ENCODE peak calls at places on chromosomes 13 and 19, in eight cellular contexts. X is IMR-90, W is thoracic aorta, M is esophagus squamous epithelium, E is cardiac muscle cell, N is GM23338, P is tibial nerve, R is psoas muscle. H is an unnamed sample. For H3K4me1, the result is how much of the 10 kb centered on the place peaks cover.

GRCh38 chr13:100392709-100393630 is 195.6 kb downstream of the GGACT start:
- DNase-seq in X (peak), W (peak), M (peak), E (peak), N (peak), P (peak), R (peak), H (no peak)

GRCh38 chr19:30336290-30336689 is 35.9 kb upstream of the ZNF536 start:
- DNase-seq in X (no peak), W (no peak), M (no peak), E (no peak), N (no peak), P (no peak), R (no peak), H (no peak)

GRCh38 chr19:29559743-29560142 is 33.9 kb downstream of the VSTM2B start:
- DNase-seq in X (no peak), W (no peak), M (no peak), E (no peak), N (no peak), P (no peak), R (no peak), H (no peak)

GRCh38 chr13:97074618-97075017 is 80.3 kb upstream of the OXGR1 start:
- DNase-seq in X (no peak), W (no peak), M (no peak), E (no peak), N (no peak), P (no peak), R (no peak), H (no peak)

GRCh38 chr13:99314640-99315176 is 7.5 kb upstream of the GPR183 start:
- DNase-seq in X (peak), W (no peak), M (no peak), E (peak), N (no peak), P (no peak), R (no peak), H (no peak)

GRCh38 chr19:42114412-42114811 is 17.8 kb downstream of the POU2F2 start:
- DNase-seq in X (no peak), W (no peak), M (no peak), E (no peak), N (peak), P (no peak), R (no peak), H (peak)

GRCh38 chr13:70218618-70219017 is 110.4 kb upstream of the KLHL1 start:
- DNase-seq in X (no peak), W (no peak), M (no peak), E (no peak), N (no peak), P (no peak), R (no peak), H (no peak)

GRCh38 chr13:100848304-100848703 is 173.7 kb upstream of the TMTC4 start:
- DNase-seq in X (no peak), W (no peak), M (no peak), E (no peak), N (peak), P (no peak), R (no peak), H (no peak)

GRCh38 chr19:13117772-13118423 is at the start of gene NACC1:
- DNase-seq in X (peak), W (peak), M (no peak), E (peak), N (peak), P (peak), R (peak), H (peak)

GRCh38 chr13:107834268-107834667 is 381.1 kb downstream of the LIG4 start:
- DNase-seq in X (peak), W (no peak), M (no peak), E (peak), N (no peak), P (no peak), R (no peak), H (no peak)

GRCh38 chr13:108200781-108201398 is 14.4 kb downstream of the LIG4 start:
- DNase-seq in X (peak), W (no peak), M (no peak), E (no peak), N (no peak), P (no peak), R (no peak), H (no peak)

GRCh38 chr19:53870485-53870844 is 2.8 kb downstream of the MYADM start:
- DNase-seq in X (no peak), W (no peak), M (no peak), E (no peak), N (no peak), P (no peak), R (no peak), H (no peak)

GRCh38 chr13:49214917-49215376 is 5.2 kb upstream of the MLNR start:
- DNase-seq in X (peak), W (no peak), M (no peak), E (peak), N (peak), P (peak), R (peak), H (no peak)

GRCh38 chr13:106756446-106756845 is 188.5 kb upstream of the ARGLU1 start:
- DNase-seq in X (no peak), W (no peak), M (no peak), E (no peak), N (no peak), P (no peak), R (no peak), H (no peak)

GRCh38 chr13:63497601-63498000 is 2082.0 kb upstream of the PCDH20 start:
- DNase-seq in X (peak), W (no peak), M (no peak), E (peak), N (no peak), P (no peak), R (no peak), H (no peak)

GRCh38 chr13:29436291-29436690 is 159.2 kb downstream of the SLC7A1 start:
- DNase-seq in X (peak), W (no peak), M (no peak), E (peak), N (no peak), P (no peak), R (no peak), H (no peak)

GRCh38 chr19:6092329-6093286 is 17.7 kb downstream of the RFX2 start:
- DNase-seq in X (peak), W (peak), M (no peak), E (peak), N (peak), P (peak), R (peak), H (peak)

GRCh38 chr19:34428549-34429285 is 536 bp downstream of the UBA2 start:
- DNase-seq in X (peak), W (no peak), M (no peak), E (peak), N (peak), P (peak), R (peak), H (no peak)

GRCh38 chr13:99977912-99978780 is 3.4 kb upstream of the ZIC2 start:
- DNase-seq in X (no peak), W (no peak), M (no peak), E (no peak), N (peak), P (no peak), R (no peak), H (no peak)

GRCh38 chr13:104253063-104253680 is 1187.0 kb upstream of the SLC10A2 start:
- DNase-seq in X (no peak), W (no peak), M (no peak), E (peak), N (peak), P (no peak), R (no peak), H (no peak)

GRCh38 chr19:14347999-14348889 is 33.0 kb upstream of the ADGRE5 start:
- DNase-seq in X (no peak), W (no peak), M (no peak), E (peak), N (peak), P (peak), R (peak), H (peak)

GRCh38 chr13:105798541-105798940 is 736.9 kb downstream of the EFNB2 start:
- DNase-seq in X (no peak), W (no peak), M (no peak), E (no peak), N (no peak), P (no peak), R (no peak), H (no peak)

GRCh38 chr13:40985596-40986327 is 33.4 kb downstream of the ELF1 start:
- DNase-seq in X (no peak), W (no peak), M (no peak), E (no peak), N (no peak), P (no peak), R (no peak), H (no peak)

GRCh38 chr13:73278186-73278585 is 219.4 kb downstream of the KLF5 start:
- DNase-seq in X (no peak), W (no peak), M (no peak), E (no peak), N (no peak), P (no peak), R (no peak), H (no peak)

GRCh38 chr19:18473706-18474087 is 35.8 kb upstream of the ISYNA1 start:
- DNase-seq in X (no peak), W (no peak), M (no peak), E (no peak), N (no peak), P (no peak), R (no peak), H (no peak)

GRCh38 chr19:18475762-18476331 is 37.9 kb upstream of the ISYNA1 start:
- DNase-seq in X (no peak), W (no peak), M (no peak), E (no peak), N (no peak), P (no peak), R (no peak), H (no peak)

GRCh38 chr19:18473003-18473705 is 35.2 kb upstream of the ISYNA1 start:
- DNase-seq in X (peak), W (no peak), M (no peak), E (no peak), N (no peak), P (no peak), R (no peak), H (no peak)

GRCh38 chr19:18475004-18475453 is 37.1 kb upstream of the ISYNA1 start:
- DNase-seq in X (no peak), W (no peak), M (no peak), E (no peak), N (no peak), P (no peak), R (no peak), H (no peak)

GRCh38 chr19:18474366-18474887 is 36.5 kb upstream of the ISYNA1 start:
- DNase-seq in X (no peak), W (no peak), M (no peak), E (no peak), N (no peak), P (no peak), R (no peak), H (no peak)
- H3K4me1 ChIP-seq in X (under half), W (under half), M (under half), E (under half), N (under half), P (half or more), R (half or more), H (under half)

GRCh38 chr19:3785938-3786824 is at the start of gene MATK:
- DNase-seq in X (no peak), W (no peak), M (no peak), E (no peak), N (peak), P (no peak), R (no peak), H (no peak)
- H3K4me3 ChIP-seq in X (no peak), W (peak), M (peak), E (peak), N (peak), P (peak), R (peak), H (no peak)

GRCh38 chr19:55680339-55681130 is 5.5 kb downstream of the EPN1 start:
- DNase-seq in X (no peak), W (no peak), M (no peak), E (no peak), N (no peak), P (no peak), R (no peak), H (peak)
- H3K4me1 ChIP-seq in X (under half), W (under half), M (under half), E (under half), N (under half), P (half or more), R (under half), H (under half)

DNA sequence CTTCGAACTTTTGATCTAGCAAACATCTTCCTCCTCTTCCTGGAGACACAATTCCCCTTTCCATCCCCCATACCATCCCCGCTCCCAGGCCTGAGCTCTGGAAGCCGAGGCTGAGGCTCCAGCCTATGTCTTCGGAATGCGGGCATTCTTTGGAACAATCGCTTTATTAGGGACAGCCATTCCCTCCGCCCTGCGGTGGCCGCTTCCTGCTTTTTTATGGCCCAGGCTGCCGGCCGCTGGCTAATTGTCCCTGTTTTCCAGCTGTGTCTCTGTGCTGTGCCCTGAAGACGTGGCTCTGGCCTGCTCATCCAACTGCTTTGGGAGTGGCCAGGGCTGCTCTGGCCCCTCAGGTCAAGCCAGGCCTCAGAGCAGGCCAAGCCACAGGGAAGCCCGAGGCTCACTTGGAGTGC is 2.1 kb upstream of the CDX2 start:
- DNase-seq in X (no peak), W (no peak), M (no peak), E (no peak), N (peak), P (no peak), R (no peak), H (no peak)
- H3K4me3 ChIP-seq in X (no peak), W (no peak), M (no peak), E (no peak), N (peak), P (no peak), R (no peak), H (no peak)